ENCODE peak calls at places on chromosome 18, in six cellular contexts. P, L, Y, U, D and M are unnamed samples.

GRCh38 chr18:57410749-57411148 is 24.4 kb upstream of the ONECUT2 start:
- DNase-seq in P (no peak), L (no peak), Y (no peak), U (no peak), D (no peak), M (no peak)

GRCh38 chr18:75727479-75727878 is 300.0 kb upstream of the SMIM21 start:
- DNase-seq in P (peak), L (peak), Y (peak), U (peak), D (peak), M (peak)

GRCh38 chr18:5909130-5909529 is 13.8 kb upstream of the TMEM200C start:
- DNase-seq in P (no peak), L (no peak), Y (no peak), U (no peak), D (no peak), M (no peak)

GRCh38 chr18:54444309-54444914 is 86.7 kb downstream of the C18orf54 start:
- DNase-seq in P (peak), L (peak), Y (peak), U (no peak), D (peak), M (peak)

GRCh38 chr18:62632788-62633455 is 82.4 kb upstream of the PHLPP1 start:
- DNase-seq in P (no peak), L (no peak), Y (no peak), U (no peak), D (no peak), M (no peak)

GRCh38 chr18:1094408-1094807 is 189.7 kb downstream of the ADCYAP1 start:
- DNase-seq in P (no peak), L (no peak), Y (peak), U (no peak), D (peak), M (no peak)

GRCh38 chr18:44198296-44199284 is 482.1 kb upstream of the SETBP1 start:
- DNase-seq in P (no peak), L (no peak), Y (peak), U (no peak), D (no peak), M (no peak)

GRCh38 chr18:77095356-77096030 is 37.1 kb downstream of the MBP start:
- DNase-seq in P (no peak), L (no peak), Y (no peak), U (no peak), D (no peak), M (no peak)

GRCh38 chr18:48136051-48136543 is 205.6 kb upstream of the SMAD2 start:
- DNase-seq in P (peak), L (no peak), Y (no peak), U (no peak), D (no peak), M (no peak)

GRCh38 chr18:76426738-76427305 is 68.2 kb downstream of the ZNF516 start:
- DNase-seq in P (no peak), L (no peak), Y (no peak), U (no peak), D (peak), M (no peak)

GRCh38 chr18:12079504-12080237 is 14.0 kb upstream of the ANKRD62 start:
- DNase-seq in P (no peak), L (no peak), Y (peak), U (no peak), D (no peak), M (no peak)

GRCh38 chr18:7196421-7196820 is 34.5 kb upstream of the LRRC30 start:
- DNase-seq in P (no peak), L (no peak), Y (no peak), U (no peak), D (no peak), M (no peak)

GRCh38 chr18:58882681-58883080 is 18.0 kb downstream of the ZNF532 start:
- DNase-seq in P (no peak), L (no peak), Y (no peak), U (no peak), D (no peak), M (no peak)

GRCh38 chr18:3914833-3915598 is 465.0 kb downstream of the TGIF1 start:
- DNase-seq in P (no peak), L (no peak), Y (peak), U (no peak), D (no peak), M (no peak)

GRCh38 chr18:49031511-49032188 is 80.9 kb upstream of the SMAD7 start:
- DNase-seq in P (no peak), L (peak), Y (no peak), U (no peak), D (no peak), M (no peak)

GRCh38 chr18:3461704-3462103 is 11.7 kb downstream of the TGIF1 start:
- DNase-seq in P (no peak), L (no peak), Y (no peak), U (no peak), D (no peak), M (no peak)

GRCh38 chr18:42094875-42095274 is 139.8 kb downstream of the PIK3C3 start:
- DNase-seq in P (no peak), L (no peak), Y (no peak), U (no peak), D (no peak), M (no peak)

GRCh38 chr18:36187826-36188721 is 777 bp downstream of the MOCOS start:
- DNase-seq in P (no peak), L (no peak), Y (peak), U (no peak), D (peak), M (peak)

GRCh38 chr18:9683418-9684396 is 24.4 kb upstream of the RAB31 start:
- DNase-seq in P (peak), L (no peak), Y (peak), U (no peak), D (peak), M (no peak)

GRCh38 chr18:79567481-79568147 is 112.0 kb upstream of the CTDP1 start:
- DNase-seq in P (no peak), L (no peak), Y (peak), U (no peak), D (peak), M (no peak)

GRCh38 chr18:2901405-2901989 is 54.7 kb downstream of the EMILIN2 start:
- DNase-seq in P (no peak), L (no peak), Y (no peak), U (no peak), D (peak), M (no peak)

GRCh38 chr18:58241877-58242276 is 197.9 kb downstream of the NEDD4L start:
- DNase-seq in P (no peak), L (no peak), Y (peak), U (no peak), D (peak), M (no peak)

GRCh38 chr18:39571511-39571910 is 2005.9 kb upstream of the CELF4 start:
- DNase-seq in P (peak), L (no peak), Y (no peak), U (no peak), D (peak), M (no peak)

GRCh38 chr18:30987479-30988241 is 54.9 kb downstream of the DSC3 start:
- DNase-seq in P (no peak), L (no peak), Y (no peak), U (no peak), D (no peak), M (no peak)

GRCh38 chr18:6874316-6874715 is 144.8 kb downstream of the ARHGAP28 start:
- DNase-seq in P (peak), L (no peak), Y (peak), U (no peak), D (no peak), M (no peak)

GRCh38 chr18:5103693-5104092 is 93.4 kb downstream of the AKAIN1 start:
- DNase-seq in P (no peak), L (no peak), Y (no peak), U (no peak), D (no peak), M (no peak)